ENCODE peak calls at places on chromosomes 16 and 17, in seven cellular contexts. E is occipital lobe, V is ovary, F is T-helper 2 cell, R is T-cell, X is adrenal gland, A is T1000. W is an unnamed sample.
A peak's percentile ranks its signal among the peaks of the same experiment; 100 is the strongest.

GRCh38 chr17:45915263-45915662 is 20.9 kb downstream of the MAPT start:
- DNase-seq in V (no peak), F (no peak), X (no peak), E (no peak), R (no peak), A (no peak), W (no peak)

GRCh38 chr17:45046536-45047125 is 4.8 kb downstream of the DCAKD start:
- DNase-seq in R (no peak), E (no peak), V (no peak), A (no peak), X (no peak), F (no peak), W (no peak)

GRCh38 chr17:57553525-57553924 is 191.6 kb downstream of the CCDC182 start:
- DNase-seq in F (no peak), R (no peak), E (no peak), A (peak; percentile 42), V (no peak), X (peak; percentile 89), W (no peak)

GRCh38 chr17:20211246-20211645 is 202.1 kb downstream of the SPECC1 start:
- DNase-seq in E (no peak), F (no peak), X (no peak), V (no peak), A (no peak), R (no peak), W (no peak)

GRCh38 chr17:82750241-82750905 is 1.5 kb upstream of the TBCD start:
- DNase-seq in F (no peak), R (no peak), A (no peak), X (no peak), V (peak; percentile 41), E (no peak), W (no peak)

GRCh38 chr16:49019081-49019633 is 262.5 kb downstream of the CBLN1 start:
- DNase-seq in X (no peak), F (no peak), E (no peak), R (no peak), V (no peak), A (no peak), W (no peak)

GRCh38 chr17:34626141-34626681 is 46.8 kb downstream of the TMEM132E start:
- DNase-seq in A (no peak), F (no peak), X (no peak), V (no peak), R (no peak), E (no peak), W (no peak)

GRCh38 chr16:82652826-82653225 is 26.1 kb downstream of the CDH13 start:
- DNase-seq in E (no peak), X (no peak), V (no peak), R (no peak), A (no peak), F (no peak), W (no peak)

GRCh38 chr17:64200080-64201042 is 62.7 kb downstream of the TEX2 start:
- DNase-seq in A (no peak), F (no peak), V (no peak), R (no peak), E (no peak), X (no peak), W (no peak)

GRCh38 chr17:45440161-45440859 is 7.6 kb upstream of the ARHGAP27 start:
- DNase-seq in X (no peak), A (no peak), R (no peak), V (no peak), E (no peak), F (no peak), W (no peak)

GRCh38 chr17:6461792-6462524 is 17.7 kb downstream of the PIMREG start:
- DNase-seq in R (no peak), E (no peak), A (no peak), F (no peak), V (no peak), X (no peak), W (no peak)

GRCh38 chr16:12749076-12749475 is 54.6 kb downstream of the CPPED1 start:
- DNase-seq in X (no peak), V (no peak), R (no peak), E (no peak), F (no peak), A (no peak), W (no peak)

GRCh38 chr17:48510761-48511604 is 19.8 kb downstream of the HOXB1 start:
- DNase-seq in F (no peak), A (no peak), X (no peak), E (no peak), R (no peak), V (no peak), W (no peak)

GRCh38 chr17:50344712-50345380 is 1.1 kb upstream of the XYLT2 start:
- DNase-seq in R (no peak), F (no peak), E (no peak), A (no peak), X (peak; percentile 54), V (no peak), W (no peak)

GRCh38 chr17:38352245-38353083 is 820 bp downstream of the SOCS7 start:
- DNase-seq in F (no peak), V (peak; percentile 29), A (no peak), R (no peak), E (no peak), X (peak; percentile 61), W (peak; percentile 31)

GRCh38 chr17:59914274-59914854 is 21.4 kb downstream of the RPS6KB1 start:
- DNase-seq in A (no peak), E (no peak), V (no peak), X (no peak), R (no peak), F (no peak), W (no peak)

GRCh38 chr16:29745853-29746345 is at the start of gene C16orf54:
- DNase-seq in F (peak; percentile 74), R (peak; percentile 91), E (no peak), V (peak; percentile 19), X (peak; percentile 69), A (no peak), W (peak; percentile 88)

GRCh38 chr16:59783191-59783590 is 1049.1 kb upstream of the GOT2 start:
- DNase-seq in V (no peak), F (no peak), A (no peak), X (no peak), R (no peak), E (no peak), W (no peak)

GRCh38 chr16:47565454-47565853 is 104.3 kb downstream of the PHKB start:
- DNase-seq in R (no peak), X (peak; percentile 79), A (peak; percentile 6), E (no peak), F (no peak), V (no peak), W (peak; percentile 67)

GRCh38 chr17:80036715-80037477 is 454 bp downstream of the CCDC40 start:
- DNase-seq in R (no peak), V (no peak), A (peak; percentile 61), X (peak; percentile 72), E (peak; percentile 36), F (no peak), W (peak; percentile 87)

GRCh38 chr17:19024101-19025078 is 19.8 kb upstream of the FAM83G start:
- DNase-seq in F (no peak), X (no peak), E (no peak), A (peak; percentile 63), V (no peak), R (no peak), W (no peak)

GRCh38 chr16:3673676-3674377 is 19.3 kb downstream of the DNASE1 start:
- DNase-seq in R (no peak), X (no peak), E (no peak), V (no peak), A (no peak), F (no peak), W (no peak)

GRCh38 chr17:17504341-17505140 is 8.3 kb upstream of the RASD1 start:
- DNase-seq in V (no peak), F (no peak), E (no peak), R (no peak), X (no peak), A (no peak), W (no peak)

GRCh38 chr16:54121084-54121483 is 165.5 kb downstream of the IRX3 start:
- DNase-seq in X (no peak), E (no peak), A (no peak), V (no peak), F (no peak), R (no peak), W (no peak)

GRCh38 chr16:82761858-82762257 is 135.1 kb downstream of the CDH13 start:
- DNase-seq in V (no peak), E (no peak), A (no peak), R (no peak), X (no peak), F (no peak), W (no peak)

GRCh38 chr17:40561871-40562611 is 3.2 kb downstream of the CCR7 start:
- DNase-seq in E (no peak), R (peak; percentile 52), F (no peak), V (no peak), A (no peak), X (no peak), W (no peak)

W was measured in upper lobe of left lung.